ENCODE peak calls at places on chromosome 19, in six cellular contexts. P is IMR-90, F is neuronal stem cell, K is mesenchymal stem cell, V is H9, A is H1. L is an unnamed sample. For H3K4me1, the result is how much of the 10 kb centered on the place peaks cover.

GRCh38 chr19:42315024-42315423 is 1.9 kb downstream of the TMEM145 start:
- DNase-seq in V (no peak), K (no peak), F (no peak), A (no peak), P (no peak), L (no peak)

GRCh38 chr19:40609561-40610395 is 8.6 kb downstream of the LTBP4 start:
- DNase-seq in A (peak), V (peak), P (no peak), K (peak), F (peak), L (peak)

GRCh38 chr19:11451942-11452813 is 16.7 kb downstream of the PRKCSH start:
- DNase-seq in K (no peak), F (no peak), P (no peak), V (peak), A (no peak), L (no peak)

GRCh38 chr19:18847516-18848463 is 16.0 kb downstream of the UPF1 start:
- DNase-seq in P (no peak), F (no peak), A (no peak), K (no peak), V (no peak), L (no peak)

GRCh38 chr19:18202759-18203407 is 959 bp downstream of the RAB3A start:
- DNase-seq in P (no peak), F (no peak), A (peak), V (peak), K (no peak), L (no peak)

GRCh38 chr19:6533746-6534418 is 3.1 kb downstream of the TNFSF9 start:
- DNase-seq in K (no peak), P (no peak), F (no peak), A (peak), V (peak), L (no peak)

GRCh38 chr19:58356236-58356970 is 3.1 kb upstream of the A1BG start:
- DNase-seq in P (peak), A (no peak), K (no peak), F (no peak), V (no peak), L (no peak)

GRCh38 chr19:42511340-42511739 is 16.9 kb downstream of the CEACAM1 start:
- DNase-seq in A (peak), K (no peak), P (no peak), F (no peak), V (no peak), L (no peak)

GRCh38 chr19:1935484-1936208 is 5.3 kb upstream of the CSNK1G2 start:
- DNase-seq in V (no peak), A (no peak), P (peak), F (no peak), K (peak), L (peak)

GRCh38 chr19:18701250-18701608 is 17.7 kb downstream of the CRTC1 start:
- DNase-seq in K (no peak), P (no peak), F (no peak), V (no peak), A (no peak), L (no peak)

GRCh38 chr19:44530777-44531176 is 1.3 kb upstream of the CEACAM20 start:
- DNase-seq in F (no peak), P (no peak), K (no peak), A (no peak), V (no peak), L (peak)

GRCh38 chr19:13865578-13866462 is 11.1 kb upstream of the NANOS3 start:
- DNase-seq in P (no peak), V (no peak), A (no peak), K (no peak), F (no peak), L (no peak)

GRCh38 chr19:49565261-49565660 is 15.1 kb downstream of the NOSIP start:
- DNase-seq in P (no peak), K (no peak), A (no peak), F (no peak), V (no peak), L (no peak)
- H3K4me1 ChIP-seq in P (under half), K (under half), A (under half), F (under half), V (under half), L (under half)

GRCh38 chr19:45767881-45768643 is 990 bp downstream of the SIX5 start:
- DNase-seq in V (peak), K (peak), F (peak), P (peak), A (peak), L (peak)
- H2AK5ac ChIP-seq in V (no peak), K (no peak), F (peak), P (peak), A (no peak), L (peak)

DNA sequence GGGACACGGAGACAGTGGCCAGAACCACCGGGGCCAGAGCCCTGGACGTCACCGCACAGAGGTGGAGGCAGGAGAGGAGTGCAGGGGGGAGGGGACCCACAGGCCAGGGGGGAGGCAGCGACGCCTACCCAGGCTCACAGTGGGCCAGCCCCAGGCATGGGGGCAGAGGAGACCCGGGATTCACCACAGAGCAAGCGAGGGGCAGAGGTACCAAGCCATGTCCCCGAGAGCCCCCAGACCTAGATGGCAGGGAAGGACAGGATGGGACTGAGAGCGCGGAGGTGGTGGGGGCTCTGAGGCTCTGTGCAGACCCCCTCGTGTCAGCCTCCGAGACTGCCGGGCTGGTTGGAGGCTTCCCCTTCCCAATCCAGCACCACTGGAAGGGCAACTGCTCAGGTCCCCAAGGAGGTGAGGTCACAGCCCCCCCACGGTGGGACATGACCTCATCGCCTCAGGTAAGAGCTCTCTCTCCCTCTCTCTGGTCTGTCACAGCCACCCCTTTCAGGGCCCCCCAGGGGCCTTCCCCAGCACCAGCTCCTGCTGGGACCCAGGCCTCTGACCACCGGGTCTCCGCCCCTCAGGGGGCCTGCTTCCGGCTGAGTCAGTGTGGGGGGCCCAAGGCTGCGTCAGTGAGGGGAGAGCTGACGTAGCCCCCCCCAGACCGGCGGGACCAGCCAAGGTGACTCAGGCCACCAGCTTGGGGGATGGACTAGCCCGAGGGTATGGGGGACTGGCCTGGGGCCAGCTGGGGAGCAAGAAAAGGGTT is 2.2 kb upstream of the IL11 start:
- DNase-seq in P (peak), K (peak), A (no peak), V (no peak), F (no peak), L (no peak)
- H3K4me1 ChIP-seq in P (under half), K (half or more), A (under half), V (under half), F (under half), L (half or more)

DNA sequence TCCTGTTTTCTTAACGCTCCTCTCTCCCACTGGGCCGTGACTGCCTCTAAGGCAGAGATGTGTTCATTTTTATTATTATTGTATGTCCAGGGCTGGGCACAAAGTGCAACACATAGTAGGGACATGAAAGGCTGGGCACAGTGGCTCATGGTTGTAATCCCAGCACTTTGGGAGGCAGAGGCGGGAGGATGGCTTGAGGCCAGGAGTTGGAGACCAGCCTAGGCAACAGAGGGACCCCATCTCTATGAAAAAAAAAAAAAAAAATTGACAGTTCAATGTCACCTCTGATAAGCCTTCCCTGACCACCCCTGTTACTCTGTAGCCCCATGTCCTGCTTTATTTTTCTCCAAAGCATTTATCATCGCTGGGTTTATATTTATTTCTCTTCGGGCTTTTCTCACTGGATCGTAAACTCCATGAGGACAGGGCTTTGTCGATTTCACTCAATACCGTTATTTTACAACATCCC is 481 bp upstream of the SAE1 start:
- DNase-seq in P (no peak), V (no peak), A (no peak), F (no peak), K (no peak), L (no peak)
- H2AK5ac ChIP-seq in P (peak), V (no peak), A (peak), F (no peak), K (no peak), L (no peak)